ENCODE peak calls at places on chromosomes 6 and 20, in nine cellular contexts. W is stimulated activated CD4-positive, alpha-beta T cell treated with anti-CD3 and anti-CD28 coated beads, TNF-alpha, amount 100 ng/mL, for 24 hours; Q is amniotic stem cell; F is NCI-H187 treated with DMSO at 0.1 percent for 48 hours; P is NCI-H1694; Y is HCT116; G is fibroblast of pulmonary artery; N is SW 1271; L is H9. U is an unnamed sample.

GRCh38 chr20:16785221-16785620 is 37.1 kb downstream of the OTOR start:
- DNase-seq in W (no peak), Q (no peak), F (no peak), P (no peak), Y (no peak), G (peak), N (no peak), L (no peak), U (no peak)

GRCh38 chr6:33192671-33193602 is 670 bp upstream of the COL11A2 start:
- DNase-seq in W (peak), Q (no peak), F (no peak), P (no peak), Y (no peak), G (no peak), N (no peak), L (no peak), U (peak)

GRCh38 chr6:136539967-136540366 is 10.3 kb downstream of the MAP7 start:
- DNase-seq in W (no peak), Q (no peak), F (no peak), P (no peak), Y (no peak), G (no peak), N (no peak), L (no peak), U (no peak)

GRCh38 chr6:42454428-42454791 is 2.7 kb upstream of the TRERF1 start:
- DNase-seq in W (no peak), Q (no peak), F (no peak), P (no peak), Y (no peak), G (no peak), N (no peak), L (peak), U (no peak)

GRCh38 chr6:127690092-127690491 is 113.1 kb downstream of the C6orf58 start:
- DNase-seq in W (no peak), Q (peak), F (no peak), P (peak), Y (peak), G (peak), N (no peak), L (no peak), U (peak)

GRCh38 chr6:347951-348859 is 43.3 kb upstream of the IRF4 start:
- DNase-seq in W (no peak), Q (no peak), F (no peak), P (no peak), Y (no peak), G (no peak), N (no peak), L (no peak), U (no peak)

GRCh38 chr20:62560162-62560561 is 82.1 kb upstream of the SLCO4A1 start:
- DNase-seq in W (no peak), Q (no peak), F (no peak), P (no peak), Y (no peak), G (no peak), N (no peak), L (no peak), U (no peak)

GRCh38 chr20:61684583-61685235 is 381.0 kb downstream of the TAF4 start:
- DNase-seq in W (no peak), Q (no peak), F (peak), P (no peak), Y (no peak), G (no peak), N (no peak), L (no peak), U (no peak)

GRCh38 chr6:118579786-118580185 is 31.7 kb downstream of the PLN start:
- DNase-seq in W (no peak), Q (no peak), F (no peak), P (no peak), Y (no peak), G (no peak), N (no peak), L (peak), U (no peak)